ENCODE peak calls at places on chromosomes 4 and X, in eight cellular contexts. H, J, B, X, N, I, T and F are unnamed samples.

GRCh38 chr4:75512336-75513211 is 1.6 kb downstream of the RCHY1 start:
- DNase-seq in H (no peak), J (no peak), B (no peak), X (no peak), N (peak), I (peak), T (no peak), F (no peak)

GRCh38 chrX:68681443-68681941 is 34.0 kb downstream of the STARD8 start:
- DNase-seq in H (no peak), J (no peak), B (no peak), X (no peak), N (no peak), I (peak), T (no peak), F (no peak)

GRCh38 chr4:169128902-169129301 is 118.8 kb upstream of the CBR4 start:
- DNase-seq in H (no peak), J (no peak), B (no peak), X (no peak), N (no peak), I (no peak), T (no peak), F (no peak)

GRCh38 chr4:54976682-54977081 is 148.7 kb downstream of the KDR start:
- DNase-seq in H (no peak), J (no peak), B (no peak), X (no peak), N (no peak), I (no peak), T (no peak), F (no peak)

GRCh38 chrX:152810403-152810802 is 20.2 kb downstream of the CETN2 start:
- DNase-seq in H (no peak), J (no peak), B (no peak), X (no peak), N (no peak), I (no peak), T (no peak), F (peak)

GRCh38 chrX:155065035-155065734 is 5.8 kb downstream of the CMC4 start:
- DNase-seq in H (no peak), J (no peak), B (no peak), X (no peak), N (no peak), I (peak), T (no peak), F (no peak)

GRCh38 chrX:73577368-73577767 is 14.4 kb downstream of the CHIC1 start:
- DNase-seq in H (no peak), J (no peak), B (no peak), X (no peak), N (no peak), I (peak), T (no peak), F (no peak)

GRCh38 chrX:40153335-40154221 is 55.8 kb upstream of the BCOR start:
- DNase-seq in H (no peak), J (peak), B (no peak), X (peak), N (no peak), I (peak), T (no peak), F (no peak)

GRCh38 chr4:106497271-106497670 is 128.7 kb upstream of the GIMD1 start:
- DNase-seq in H (no peak), J (no peak), B (no peak), X (no peak), N (no peak), I (no peak), T (no peak), F (no peak)

GRCh38 chrX:48826876-48827653 is 752 bp downstream of the ERAS start:
- DNase-seq in H (no peak), J (no peak), B (no peak), X (no peak), N (no peak), I (no peak), T (no peak), F (no peak)

GRCh38 chrX:16278927-16279326 is 111.6 kb downstream of the MAGEB17 start:
- DNase-seq in H (peak), J (no peak), B (no peak), X (peak), N (no peak), I (no peak), T (no peak), F (no peak)

GRCh38 chr4:77692847-77693432 is 87.3 kb downstream of the CXCL13 start:
- DNase-seq in H (no peak), J (no peak), B (no peak), X (no peak), N (no peak), I (no peak), T (no peak), F (no peak)

GRCh38 chr4:170386511-170386910 is 296.8 kb upstream of the AADAT start:
- DNase-seq in H (no peak), J (no peak), B (no peak), X (no peak), N (no peak), I (no peak), T (no peak), F (no peak)

GRCh38 chr4:143389543-143390195 is 53.0 kb downstream of the GAB1 start:
- DNase-seq in H (no peak), J (no peak), B (no peak), X (no peak), N (no peak), I (no peak), T (no peak), F (no peak)

GRCh38 chr4:37522996-37523395 is 163.2 kb downstream of the RELL1 start:
- DNase-seq in H (no peak), J (no peak), B (no peak), X (no peak), N (no peak), I (no peak), T (no peak), F (no peak)

GRCh38 chrX:48468247-48468671 is 1.8 kb downstream of the SLC38A5 start:
- DNase-seq in H (no peak), J (no peak), B (no peak), X (peak), N (no peak), I (no peak), T (no peak), F (no peak)

GRCh38 chr4:138644322-138644721 is 371.3 kb upstream of the NOCT start:
- DNase-seq in H (no peak), J (no peak), B (no peak), X (no peak), N (no peak), I (no peak), T (no peak), F (no peak)

GRCh38 chr4:67918428-67918827 is 34.6 kb upstream of the TMPRSS11D start:
- DNase-seq in H (no peak), J (no peak), B (no peak), X (no peak), N (no peak), I (no peak), T (no peak), F (no peak)

GRCh38 chr4:106717094-106717493 is 319.0 kb downstream of the DKK2 start:
- DNase-seq in H (no peak), J (no peak), B (no peak), X (no peak), N (no peak), I (no peak), T (no peak), F (no peak)

GRCh38 chr4:2286904-2287593 is 25.1 kb upstream of the MXD4 start:
- DNase-seq in H (no peak), J (no peak), B (no peak), X (peak), N (no peak), I (peak), T (no peak), F (no peak)

GRCh38 chr4:8594097-8595038 is 1.8 kb downstream of the CPZ start:
- DNase-seq in H (no peak), J (peak), B (peak), X (peak), N (peak), I (peak), T (peak), F (peak)

GRCh38 chr4:73692701-73693100 is 47.7 kb upstream of the CXCL8 start:
- DNase-seq in H (no peak), J (no peak), B (no peak), X (no peak), N (no peak), I (no peak), T (no peak), F (no peak)

GRCh38 chrX:17592117-17592516 is 145.2 kb upstream of the SCML1 start:
- DNase-seq in H (no peak), J (no peak), B (no peak), X (no peak), N (no peak), I (peak), T (peak), F (no peak)

GRCh38 chr4:15657366-15657765 is 2.2 kb upstream of the FBXL5 start:
- DNase-seq in H (no peak), J (no peak), B (no peak), X (no peak), N (no peak), I (no peak), T (no peak), F (no peak)

GRCh38 chrX:153882086-153882498 is 3.9 kb downstream of the L1CAM start:
- DNase-seq in H (no peak), J (no peak), B (no peak), X (peak), N (no peak), I (no peak), T (no peak), F (no peak)

GRCh38 chrX:154384284-154384892 is 5.3 kb downstream of the EMD start:
- DNase-seq in H (no peak), J (peak), B (no peak), X (peak), N (no peak), I (no peak), T (peak), F (no peak)

GRCh38 chr4:7362341-7362740 is 72.4 kb downstream of the PSAPL1 start:
- DNase-seq in H (no peak), J (no peak), B (no peak), X (no peak), N (no peak), I (no peak), T (no peak), F (peak)

GRCh38 chrX:65750674-65751469 is 83.4 kb downstream of the MSN start:
- DNase-seq in H (no peak), J (no peak), B (no peak), X (no peak), N (no peak), I (no peak), T (no peak), F (no peak)

GRCh38 chrX:108261541-108262218 is 170.1 kb downstream of the ATG4A start:
- DNase-seq in H (no peak), J (no peak), B (no peak), X (no peak), N (no peak), I (peak), T (no peak), F (no peak)

GRCh38 chrX:136251042-136251991 is at the start of gene MAP7D3:
- DNase-seq in H (no peak), J (peak), B (peak), X (peak), N (peak), I (peak), T (peak), F (peak)

GRCh38 chrX:71618303-71618721 is at the start of gene CXCR3:
- DNase-seq in H (no peak), J (no peak), B (no peak), X (no peak), N (peak), I (peak), T (no peak), F (no peak)

GRCh38 chr4:167222098-167222497 is 12.2 kb downstream of the SPOCK3 start:
- DNase-seq in H (no peak), J (no peak), B (no peak), X (no peak), N (no peak), I (no peak), T (no peak), F (no peak)

GRCh38 chrX:129823115-129823514 is 20.6 kb downstream of the ZDHHC9 start:
- DNase-seq in H (no peak), J (no peak), B (peak), X (peak), N (no peak), I (peak), T (peak), F (no peak)

GRCh38 chr4:164955107-164955805 is 22.2 kb downstream of the TRIM61 start:
- DNase-seq in H (no peak), J (no peak), B (no peak), X (no peak), N (no peak), I (no peak), T (no peak), F (no peak)

GRCh38 chr4:19492611-19493010 is 759.1 kb upstream of the SLIT2 start:
- DNase-seq in H (no peak), J (no peak), B (no peak), X (no peak), N (no peak), I (peak), T (no peak), F (no peak)

GRCh38 chr4:164700471-164700870 is 53.5 kb upstream of the SMIM31 start:
- DNase-seq in H (peak), J (no peak), B (no peak), X (peak), N (no peak), I (no peak), T (peak), F (no peak)

DNA sequence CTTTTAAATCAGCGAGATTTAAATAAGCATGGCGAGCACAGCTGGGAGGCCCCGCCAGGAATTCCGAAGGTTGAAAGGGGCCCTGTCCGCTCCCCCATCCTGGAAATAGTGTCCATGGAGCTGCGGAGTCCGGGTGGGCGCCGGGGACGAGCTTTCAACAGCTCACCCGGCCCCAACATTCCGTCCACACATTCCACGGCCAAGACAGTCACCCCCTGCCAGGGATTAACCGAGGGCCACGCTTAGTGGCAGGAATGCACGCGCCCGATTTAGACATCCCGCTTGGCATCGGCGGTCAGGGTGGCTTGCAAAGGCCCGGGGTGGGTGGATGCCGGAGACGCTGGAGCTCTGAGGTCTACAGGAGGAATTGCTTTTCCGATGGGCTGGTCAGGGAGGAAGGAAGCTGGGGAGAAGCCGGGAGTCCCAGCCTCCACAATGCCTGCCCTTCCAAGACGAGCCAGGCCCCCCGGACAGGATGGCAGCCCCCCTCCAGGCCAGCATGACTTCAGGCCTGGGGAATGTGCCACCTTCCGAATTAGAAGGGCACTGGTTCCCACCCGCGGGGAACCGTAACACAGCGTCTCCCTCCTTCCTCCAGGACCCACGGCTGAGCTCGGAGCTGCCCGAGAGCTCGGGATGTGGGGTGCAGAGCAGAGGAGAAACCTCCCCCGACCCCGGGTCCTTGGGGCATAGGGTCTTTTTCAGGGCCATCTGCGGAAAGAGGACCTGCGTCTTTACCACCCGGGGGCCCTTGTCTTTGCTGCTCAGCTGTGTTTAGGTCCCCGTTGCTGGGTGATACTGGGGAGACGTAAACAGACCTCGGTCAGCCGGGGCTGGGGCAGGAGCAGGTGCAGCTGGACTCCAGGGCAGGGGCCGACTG is 26.9 kb upstream of the PPP2R3B start:
- DNase-seq in H (no peak), J (no peak), B (no peak), X (no peak), N (no peak), I (peak), T (no peak), F (no peak)
- H3K4me3 ChIP-seq in H (peak), J (no peak), B (no peak), X (no peak), N (no peak), I (no peak), T (no peak), F (peak)

GRCh38 chrX:107199491-107199890 is 6.7 kb downstream of the NUP62CL start:
- DNase-seq in H (no peak), J (no peak), B (no peak), X (no peak), N (no peak), I (no peak), T (no peak), F (no peak)
- H3K27ac ChIP-seq in H (no peak), J (no peak), B (no peak), X (no peak), N (no peak), I (no peak), T (no peak), F (no peak)

GRCh38 chr4:184439386-184439785 is 35.0 kb downstream of the IRF2 start:
- DNase-seq in H (no peak), J (no peak), B (no peak), X (no peak), N (no peak), I (no peak), T (no peak), F (no peak)
- H3K4me3 ChIP-seq in H (no peak), J (no peak), B (no peak), X (no peak), N (no peak), I (no peak), T (no peak), F (no peak)

GRCh38 chrX:120561634-120562568 is 1.1 kb upstream of the CUL4B start:
- DNase-seq in H (no peak), J (no peak), B (no peak), X (no peak), N (no peak), I (no peak), T (no peak), F (no peak)

GRCh38 chrX:120560405-120560841 is 339 bp downstream of the CUL4B start:
- DNase-seq in H (no peak), J (no peak), B (peak), X (peak), N (peak), I (peak), T (no peak), F (no peak)

GRCh38 chrX:120560842-120561633 is at the start of gene CUL4B:
- DNase-seq in H (peak), J (peak), B (peak), X (peak), N (peak), I (peak), T (peak), F (peak)

GRCh38 chrX:120564925-120565324 is 4.2 kb upstream of the CUL4B start:
- DNase-seq in H (no peak), J (no peak), B (no peak), X (no peak), N (no peak), I (no peak), T (no peak), F (no peak)

DNA sequence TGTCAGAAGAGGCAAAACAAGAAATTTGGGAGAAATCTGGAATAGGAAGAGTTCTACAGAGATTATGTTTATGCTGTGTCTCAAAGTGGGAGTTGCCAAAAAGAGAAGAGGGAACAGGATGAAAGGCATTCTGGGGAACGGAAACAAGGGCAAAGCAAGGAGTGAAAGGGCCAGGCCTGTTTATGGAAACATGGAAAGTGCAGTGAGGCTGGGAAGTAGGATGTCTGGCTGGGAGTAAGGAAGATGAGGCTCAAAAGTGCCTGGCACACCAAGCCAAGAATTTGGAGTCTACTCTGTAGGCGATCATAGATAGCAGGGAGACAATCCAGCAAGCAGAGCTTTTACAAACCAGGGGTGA is 1.8 kb upstream of the CUL4B start:
- DNase-seq in H (no peak), J (peak), B (no peak), X (no peak), N (no peak), I (no peak), T (no peak), F (no peak)
- H3K27ac ChIP-seq in H (no peak), J (no peak), B (peak), X (no peak), N (peak), I (no peak), T (peak), F (no peak)

DNA sequence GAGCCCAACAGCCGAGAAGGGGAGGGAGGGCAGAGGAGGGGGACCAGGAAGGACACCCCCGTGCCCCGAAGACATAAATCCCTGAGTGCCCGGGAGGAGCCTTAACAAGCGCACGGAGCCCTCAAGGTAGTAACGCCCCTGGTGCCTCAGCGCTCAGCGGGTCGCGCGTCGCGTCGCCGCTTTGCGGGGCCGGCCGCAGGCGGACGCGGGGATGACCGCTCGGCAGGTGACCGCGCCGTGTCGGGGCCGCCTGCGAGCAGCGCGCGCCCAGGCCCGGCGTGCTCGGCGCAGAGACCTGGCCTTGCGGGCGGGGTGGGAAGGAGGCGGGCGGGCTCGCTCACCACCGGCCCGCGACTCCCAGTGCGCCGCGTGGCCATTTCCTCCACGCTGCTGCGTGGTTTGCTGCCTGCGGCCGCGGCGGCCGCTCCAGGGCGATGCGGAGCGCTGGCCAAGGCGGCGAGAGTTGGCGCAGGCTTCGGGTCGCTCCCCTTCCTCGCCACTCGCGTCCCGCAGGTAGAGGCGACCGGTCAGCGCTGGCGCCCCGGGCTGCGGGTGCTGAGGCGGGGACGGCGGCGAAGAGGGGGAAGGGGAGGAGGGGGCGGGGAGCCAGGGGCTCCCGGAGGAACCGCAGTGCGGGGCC is 632 bp downstream of the CCSER1 start:
- DNase-seq in H (no peak), J (peak), B (no peak), X (no peak), N (peak), I (peak), T (no peak), F (peak)
- H3K4me3 ChIP-seq in H (peak), J (peak), B (peak), X (peak), N (peak), I (peak), T (peak), F (peak)

GRCh38 chr4:83212041-83212851 is 72.4 kb downstream of the COQ2 start:
- DNase-seq in H (no peak), J (no peak), B (no peak), X (no peak), N (no peak), I (no peak), T (no peak), F (no peak)
- H3K27ac ChIP-seq in H (no peak), J (no peak), B (no peak), X (no peak), N (no peak), I (no peak), T (no peak), F (no peak)

GRCh38 chrX:12975670-12975965 is 708 bp downstream of the TMSB4X start:
- DNase-seq in H (no peak), J (no peak), B (no peak), X (peak), N (no peak), I (no peak), T (no peak), F (peak)

GRCh38 chrX:12974797-12975669 is at the start of gene TMSB4X:
- DNase-seq in H (no peak), J (peak), B (peak), X (peak), N (peak), I (peak), T (peak), F (peak)

GRCh38 chrX:12973561-12974216 is 1.2 kb upstream of the TMSB4X start:
- DNase-seq in H (no peak), J (peak), B (no peak), X (no peak), N (peak), I (no peak), T (no peak), F (no peak)

GRCh38 chrX:12972867-12973560 is 1.9 kb upstream of the TMSB4X start:
- DNase-seq in H (no peak), J (no peak), B (no peak), X (no peak), N (no peak), I (no peak), T (no peak), F (no peak)

GRCh38 chrX:12974217-12974796 is 603 bp upstream of the TMSB4X start:
- DNase-seq in H (no peak), J (peak), B (peak), X (peak), N (peak), I (peak), T (peak), F (no peak)
- H3K4me3 ChIP-seq in H (peak), J (peak), B (peak), X (peak), N (peak), I (peak), T (peak), F (peak)